ENCODE peak calls at places on chromosomes 6 and 20, in nine cellular contexts. Y is psoas muscle; R is EH; K is GM12865; B is activated naive CD8-positive, alpha-beta T cell treated with anti-CD3 and anti-CD28 coated beads, Interleukin-2, amount 50 U/mL, for 16 hours; O is coronary artery; C is neural crest cell; S is amniotic stem cell; D is brain microvascular endothelial cell. L is an unnamed sample.

GRCh38 chr6:35173068-35174042 is 32.2 kb upstream of the TCP11 start:
- DNase-seq in R (peak), O (no peak), C (no peak), D (no peak), B (no peak), K (peak), S (no peak), Y (no peak), L (no peak)

GRCh38 chr6:85404497-85405174 is 45.2 kb upstream of the NT5E start:
- DNase-seq in S (peak), D (peak), R (peak), K (no peak), C (no peak), Y (no peak), O (no peak), B (no peak), L (no peak)

GRCh38 chr6:22204153-22204552 is 92.7 kb downstream of the PRL start:
- DNase-seq in S (no peak), Y (no peak), O (no peak), D (no peak), C (no peak), R (no peak), K (no peak), B (no peak), L (no peak)

GRCh38 chr20:3238616-3239025 is 369 bp downstream of the SLC4A11 start:
- DNase-seq in B (no peak), Y (no peak), S (no peak), K (peak), D (no peak), O (no peak), C (no peak), R (peak), L (no peak)

GRCh38 chr20:53074811-53075314 is 102.7 kb downstream of the TSHZ2 start:
- DNase-seq in S (no peak), Y (no peak), D (no peak), O (no peak), R (no peak), C (no peak), K (no peak), B (no peak), L (no peak)

GRCh38 chr20:8082025-8082424 is 50.0 kb upstream of the PLCB1 start:
- DNase-seq in B (no peak), C (no peak), O (no peak), R (peak), K (no peak), S (no peak), D (peak), Y (no peak), L (no peak)

GRCh38 chr6:25343984-25344383 is 64.8 kb downstream of the CARMIL1 start:
- DNase-seq in C (no peak), Y (no peak), S (no peak), K (no peak), D (no peak), B (no peak), O (no peak), R (no peak), L (no peak)

GRCh38 chr6:30917487-30917886 is 3.4 kb downstream of the VARS2 start:
- DNase-seq in C (no peak), D (no peak), R (no peak), B (no peak), K (no peak), O (no peak), S (no peak), Y (no peak), L (no peak)

GRCh38 chr6:163099621-163100171 is 314.8 kb upstream of the QKI start:
- DNase-seq in B (no peak), O (no peak), S (no peak), R (no peak), Y (no peak), D (no peak), K (no peak), C (no peak), L (no peak)

GRCh38 chr6:3228046-3228671 is 706 bp upstream of the TUBB2B start:
- DNase-seq in S (no peak), R (no peak), K (no peak), O (no peak), Y (no peak), C (peak), D (no peak), B (no peak), L (no peak)

GRCh38 chr6:14743465-14744211 is 502.2 kb upstream of the JARID2 start:
- DNase-seq in C (no peak), K (peak), B (peak), D (peak), O (no peak), R (peak), S (peak), Y (peak), L (peak)

GRCh38 chr6:3455121-3455489 is 1.7 kb downstream of the SLC22A23 start:
- DNase-seq in S (no peak), B (no peak), R (no peak), Y (no peak), D (no peak), K (no peak), O (no peak), C (no peak), L (no peak)

GRCh38 chr20:47280228-47280627 is 76.3 kb downstream of the ZMYND8 start:
- DNase-seq in Y (no peak), K (no peak), O (no peak), D (no peak), S (no peak), B (no peak), R (no peak), C (no peak), L (no peak)